ENCODE peak calls at places on chromosomes 1 and 21, in four cellular contexts. L is CD8-positive, alpha-beta T cell; K is heart left ventricle; Y is A549. N is an unnamed sample. For H3K4me1, the result is how much of the 10 kb centered on the place peaks cover.

GRCh38 chr1:163796394-163796821 is 474.7 kb downstream of the NUF2 start:
- DNase-seq in L (no peak), K (no peak), Y (no peak), N (no peak)

GRCh38 chr1:203765029-203765837 is at the start of gene LAX1:
- DNase-seq in L (peak), K (no peak), Y (no peak), N (no peak)

GRCh38 chr1:156488566-156489165 is 11.9 kb downstream of the MEF2D start:
- DNase-seq in L (peak), K (no peak), Y (no peak), N (no peak)

GRCh38 chr1:198187973-198188588 is 31.3 kb downstream of the NEK7 start:
- DNase-seq in L (peak), K (no peak), Y (no peak), N (no peak)

GRCh38 chr1:174397261-174397660 is 50.5 kb upstream of the GPR52 start:
- DNase-seq in L (no peak), K (no peak), Y (no peak), N (no peak)

GRCh38 chr1:158043232-158043631 is 49.8 kb downstream of the KIRREL1 start:
- DNase-seq in L (no peak), K (no peak), Y (no peak), N (no peak)

GRCh38 chr1:232978827-232979226 is 28.4 kb downstream of the NTPCR start:
- DNase-seq in L (no peak), K (no peak), Y (no peak), N (no peak)

GRCh38 chr1:17494114-17494729 is 45.3 kb upstream of the ARHGEF10L start:
- DNase-seq in L (peak), K (peak), Y (peak), N (peak)

GRCh38 chr21:29330797-29331196 is 32.1 kb downstream of the BACH1 start:
- DNase-seq in L (no peak), K (no peak), Y (no peak), N (no peak)

GRCh38 chr1:45557422-45557944 is 6.9 kb downstream of the AKR1A1 start:
- DNase-seq in L (no peak), K (no peak), Y (no peak), N (no peak)

GRCh38 chr21:44375281-44375651 is 21.8 kb downstream of the TRPM2 start:
- DNase-seq in L (peak), K (no peak), Y (no peak), N (no peak)

GRCh38 chr1:205774277-205775014 is 836 bp downstream of the RAB29 start:
- DNase-seq in L (peak), K (no peak), Y (no peak), N (no peak)

GRCh38 chr1:115475901-115476300 is 137.9 kb upstream of the NGF start:
- DNase-seq in L (no peak), K (no peak), Y (no peak), N (no peak)

GRCh38 chr21:43292041-43292865 is 123.4 kb downstream of the CRYAA start:
- DNase-seq in L (no peak), K (peak), Y (no peak), N (no peak)

GRCh38 chr1:225426395-225427248 is 1.2 kb downstream of the LBR start:
- DNase-seq in L (peak), K (no peak), Y (peak), N (peak)

GRCh38 chr1:184022651-184023050 is 14.9 kb downstream of the COLGALT2 start:
- DNase-seq in L (no peak), K (peak), Y (no peak), N (peak)

GRCh38 chr1:243790404-243790803 is 59.6 kb downstream of the AKT3 start:
- DNase-seq in L (no peak), K (no peak), Y (no peak), N (no peak)

GRCh38 chr1:228955691-228956090 is 220.4 kb downstream of the RHOU start:
- DNase-seq in L (no peak), K (no peak), Y (no peak), N (no peak)

GRCh38 chr1:66243548-66244130 is 290.3 kb upstream of the SGIP1 start:
- DNase-seq in L (no peak), K (no peak), Y (no peak), N (no peak)

GRCh38 chr1:40980453-40981121 is 1.1 kb downstream of the CTPS1 start:
- DNase-seq in L (peak), K (peak), Y (no peak), N (peak)

GRCh38 chr21:37848721-37849490 is 67.4 kb downstream of the KCNJ6 start:
- DNase-seq in L (no peak), K (no peak), Y (no peak), N (no peak)

GRCh38 chr21:32562915-32563314 is 22.4 kb downstream of the TCP10L start:
- DNase-seq in L (no peak), K (no peak), Y (no peak), N (no peak)

GRCh38 chr21:32559004-32559610 is 26.2 kb downstream of the TCP10L start:
- DNase-seq in L (no peak), K (no peak), Y (no peak), N (no peak)

GRCh38 chr21:32565856-32566465 is 19.4 kb downstream of the TCP10L start:
- DNase-seq in L (no peak), K (no peak), Y (no peak), N (no peak)

GRCh38 chr21:32560896-32561295 is 24.4 kb downstream of the TCP10L start:
- DNase-seq in L (no peak), K (no peak), Y (no peak), N (no peak)

GRCh38 chr21:32562426-32562825 is 22.9 kb downstream of the TCP10L start:
- DNase-seq in L (peak), K (peak), Y (no peak), N (peak)
- TF ChIP-seq CTCF in L (peak), K (peak), Y (no peak), N (peak)

GRCh38 chr1:94726981-94727685 is 93.0 kb upstream of the SLC44A3 start:
- DNase-seq in L (no peak), K (no peak), Y (no peak), N (no peak)

GRCh38 chr1:94725566-94725965 is 94.6 kb upstream of the SLC44A3 start:
- DNase-seq in L (no peak), K (no peak), Y (no peak), N (no peak)

GRCh38 chr1:94721240-94721639 is 98.9 kb upstream of the SLC44A3 start:
- DNase-seq in L (no peak), K (no peak), Y (no peak), N (no peak)

GRCh38 chr1:94720091-94720793 is 99.9 kb upstream of the SLC44A3 start:
- DNase-seq in L (no peak), K (no peak), Y (no peak), N (no peak)

DNA sequence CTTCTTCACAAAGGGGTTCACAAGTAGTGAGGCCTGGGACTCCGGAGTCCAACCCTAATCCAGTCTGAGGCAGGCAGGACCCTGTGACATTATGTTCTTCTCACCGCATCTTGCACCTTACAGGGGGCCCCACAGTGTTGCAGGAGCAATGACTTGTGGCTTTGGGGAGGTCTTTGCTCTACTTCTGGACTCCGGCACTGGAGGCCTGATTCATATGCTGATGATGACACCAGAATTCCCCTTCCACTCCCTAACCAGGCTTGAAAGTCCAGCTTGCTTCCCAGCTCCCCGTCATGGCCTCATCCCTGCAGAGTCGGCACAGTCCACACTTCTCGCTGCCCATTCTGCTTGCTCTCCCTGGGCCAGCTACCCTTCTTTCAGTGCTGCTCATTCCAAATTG is 96.3 kb upstream of the SLC44A3 start:
- DNase-seq in L (no peak), K (no peak), Y (no peak), N (no peak)
- H3K4me1 ChIP-seq in L (under half), K (under half), Y (under half), N (under half)

GRCh38 chr21:19684328-19684727 is 1280.7 kb upstream of the TMPRSS15 start:
- DNase-seq in L (no peak), K (no peak), Y (no peak), N (no peak)

DNA sequence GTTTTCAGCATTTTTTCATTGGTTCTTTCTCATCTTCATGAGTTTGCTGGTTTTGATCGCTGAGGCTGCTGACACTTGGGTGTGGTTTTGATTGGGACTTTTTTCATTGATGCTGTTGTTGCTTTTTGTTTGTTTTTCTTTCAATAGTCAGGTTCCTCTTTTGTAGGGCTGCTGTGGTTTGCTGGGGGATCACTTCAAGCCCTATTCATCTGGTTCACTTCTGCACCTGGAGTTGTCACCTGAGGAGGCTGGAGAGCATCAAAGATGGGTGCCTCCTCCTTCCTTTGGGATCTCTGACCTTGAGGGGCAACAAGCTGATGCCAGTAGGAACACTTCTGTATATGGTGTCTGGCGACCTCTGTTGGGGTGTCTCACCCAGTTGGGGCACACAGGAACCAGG is 1279.9 kb upstream of the TMPRSS15 start:
- DNase-seq in L (peak), K (no peak), Y (no peak), N (no peak)
- TF ChIP-seq CTCF in L (no peak), K (no peak), Y (no peak), N (no peak)

DNA sequence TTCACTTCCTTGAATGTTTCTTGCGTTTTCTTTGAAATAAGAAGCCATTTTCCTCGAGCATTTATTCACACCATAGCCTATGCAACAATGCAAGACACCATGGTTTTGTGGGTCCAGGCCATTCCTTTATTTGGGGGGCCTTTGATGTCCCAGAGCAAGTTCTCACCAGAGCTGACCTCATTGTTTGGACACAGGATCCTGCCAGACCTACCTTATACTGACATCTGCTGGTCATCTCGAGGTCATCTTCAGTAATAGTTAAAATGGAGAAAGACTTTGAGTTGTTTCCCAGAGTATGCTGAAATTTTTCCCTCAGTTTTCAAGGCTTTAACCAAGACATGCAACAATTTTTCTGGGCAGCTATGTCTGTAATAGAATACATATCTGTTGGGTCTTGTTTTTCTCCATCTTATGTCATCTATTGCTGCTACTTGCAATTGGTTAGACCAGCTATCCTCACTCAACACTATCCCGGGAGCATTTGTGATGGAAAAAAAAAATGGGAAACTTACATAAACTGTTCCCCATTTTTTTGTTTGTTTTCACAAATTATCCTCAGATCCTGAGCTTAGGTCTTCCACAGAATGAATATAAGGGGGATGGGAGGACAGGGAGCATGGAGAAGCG is 34.0 kb upstream of the BACE2 start:
- DNase-seq in L (no peak), K (no peak), Y (peak), N (peak)
- H3K4me1 ChIP-seq in L (under half), K (under half), Y (under half), N (under half)

GRCh38 chr1:94873520-94874351 is 53.2 kb downstream of the CNN3 start:
- DNase-seq in L (no peak), K (no peak), Y (no peak), N (no peak)

GRCh38 chr1:94875794-94876193 is 51.1 kb downstream of the CNN3 start:
- DNase-seq in L (no peak), K (no peak), Y (no peak), N (no peak)

GRCh38 chr1:94876362-94876761 is 50.5 kb downstream of the CNN3 start:
- DNase-seq in L (no peak), K (no peak), Y (no peak), N (no peak)

GRCh38 chr1:94872771-94873495 is 52.8 kb downstream of the SLC44A3 start:
- DNase-seq in L (no peak), K (no peak), Y (no peak), N (no peak)

GRCh38 chr1:94874423-94874822 is 52.5 kb downstream of the CNN3 start:
- DNase-seq in L (no peak), K (no peak), Y (no peak), N (no peak)
- TF ChIP-seq CTCF in L (no peak), K (no peak), Y (no peak), N (no peak)

GRCh38 chr1:20078166-20078565 is 8.2 kb downstream of the PLA2G5 start:
- DNase-seq in L (no peak), K (no peak), Y (no peak), N (no peak)

GRCh38 chr1:20075345-20075744 is 5.4 kb downstream of the PLA2G5 start:
- DNase-seq in L (no peak), K (no peak), Y (no peak), N (no peak)

GRCh38 chr1:20078711-20079110 is 8.7 kb downstream of the PLA2G5 start:
- DNase-seq in L (no peak), K (no peak), Y (no peak), N (no peak)

GRCh38 chr1:20076223-20076622 is 6.2 kb downstream of the PLA2G5 start:
- DNase-seq in L (no peak), K (no peak), Y (no peak), N (no peak)

DNA sequence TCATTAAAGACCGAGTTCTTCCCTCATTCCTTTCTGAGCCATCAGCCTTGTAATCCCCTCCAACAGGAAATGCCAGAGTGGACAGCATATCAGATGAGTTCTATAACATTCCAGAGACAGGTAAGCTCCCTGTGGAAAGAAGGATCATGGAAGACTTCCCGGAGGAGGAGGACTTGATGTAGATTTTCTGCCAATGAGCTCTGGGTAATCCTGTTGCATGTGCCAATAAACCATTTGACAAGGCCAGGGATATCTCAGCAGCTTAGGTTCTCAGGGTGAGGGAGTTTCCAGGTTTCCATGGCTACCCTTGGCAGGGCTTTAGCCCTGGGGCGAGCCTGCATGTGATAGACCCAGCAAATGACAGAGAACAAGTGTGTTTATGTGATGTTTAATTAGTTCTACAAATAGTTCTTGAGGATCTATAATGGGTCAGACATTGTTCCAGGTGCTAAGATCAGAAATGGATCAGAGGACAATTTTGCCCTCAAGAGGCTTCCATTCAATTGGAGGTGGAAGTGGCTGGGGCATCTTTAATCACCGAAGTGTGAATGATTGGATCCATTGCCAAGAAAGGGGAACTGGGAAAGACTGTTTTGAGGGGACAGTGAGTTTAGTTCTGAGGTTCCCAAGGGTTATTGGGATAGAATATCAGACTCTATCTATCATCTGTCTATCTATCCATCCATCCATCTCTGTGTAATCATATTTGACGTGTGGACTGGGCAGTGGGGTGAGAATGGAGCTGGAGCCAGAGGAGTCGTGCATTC is 6.9 kb downstream of the PLA2G5 start:
- DNase-seq in L (no peak), K (no peak), Y (no peak), N (no peak)
- H3K4me1 ChIP-seq in L (under half), K (under half), Y (under half), N (under half)

DNA sequence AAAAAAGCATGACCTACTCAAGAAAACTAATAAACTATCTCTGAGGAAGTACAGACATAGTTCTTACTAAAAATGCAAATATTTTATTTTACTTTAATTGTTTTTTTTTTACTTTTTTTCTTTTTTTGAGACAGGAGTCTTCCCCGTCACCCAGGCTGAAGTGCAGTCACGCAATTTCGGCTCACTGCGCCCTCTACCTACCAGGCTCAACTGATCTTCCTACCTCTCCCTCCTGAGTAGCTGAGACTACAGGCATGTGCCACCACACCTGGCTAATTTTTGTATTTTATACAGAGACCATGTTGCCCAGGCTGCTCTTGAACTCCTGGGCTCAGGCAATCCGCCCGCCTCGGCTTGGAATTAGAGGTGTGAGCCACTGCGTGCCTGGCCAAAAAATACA is 1263.1 kb downstream of the KCNT2 start:
- DNase-seq in L (no peak), K (no peak), Y (no peak), N (no peak)
- TF ChIP-seq CTCF in L (no peak), K (no peak), Y (no peak), N (no peak)

GRCh38 chr1:39105841-39106765 is 80.0 kb downstream of the NDUFS5 start:
- DNase-seq in L (peak), K (peak), Y (no peak), N (peak)
- H3K4me1 ChIP-seq in L (under half), K (half or more), Y (half or more), N (half or more)

DNA sequence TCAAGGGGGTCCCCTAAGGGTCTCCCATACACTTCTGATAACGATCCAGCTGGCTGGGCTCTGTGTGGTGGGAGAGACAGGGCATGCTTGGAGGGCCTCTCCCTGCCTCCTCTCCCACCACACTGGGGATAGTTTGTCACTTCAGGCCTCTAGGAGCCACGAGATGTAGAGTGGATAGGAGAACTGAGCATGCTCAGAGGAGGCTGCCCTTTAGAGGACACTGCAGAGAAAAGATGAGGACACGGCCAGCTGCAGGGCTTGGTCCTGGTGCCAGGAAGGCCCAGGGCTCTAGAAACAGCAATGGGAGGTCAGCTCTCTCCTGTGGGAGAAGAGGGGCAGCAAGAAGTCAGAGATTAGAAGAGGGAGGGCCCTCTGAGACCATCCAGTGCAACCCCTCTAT is 25.7 kb downstream of the SLC9A1 start:
- DNase-seq in L (no peak), K (no peak), Y (no peak), N (no peak)
- TF ChIP-seq CTCF in L (no peak), K (no peak), Y (no peak), N (no peak)